ENCODE peak calls at places on chromosomes 5 and 9, in eight cellular contexts. J is pancreas, H is gastrocnemius medialis, T is neural progenitor cell, M is left lung, Y is BJ, N is stomach, P is lower lobe of right lung. Q is an unnamed sample.

GRCh38 chr9:27086818-27087680 is 22.0 kb upstream of the TEK start:
- DNase-seq in T (no peak), M (no peak), Y (peak; percentile 37), H (no peak), P (no peak), N (no peak), J (no peak), Q (no peak)

GRCh38 chr9:91486699-91487497 is 63.3 kb upstream of the NFIL3 start:
- DNase-seq in P (no peak), T (no peak), Y (no peak), H (no peak), J (no peak), N (no peak), M (no peak), Q (no peak)

GRCh38 chr5:14257995-14258403 is 114.9 kb downstream of the TRIO start:
- DNase-seq in J (no peak), Y (no peak), T (no peak), H (no peak), P (no peak), N (no peak), M (no peak), Q (no peak)

GRCh38 chr5:112551437-112552018 is 132.5 kb upstream of the EPB41L4A start:
- DNase-seq in P (no peak), H (peak; percentile 26), T (peak; percentile 77), M (no peak), Y (peak; percentile 14), N (no peak), J (no peak), Q (peak; percentile 10)

GRCh38 chr9:85742630-85742928 is 825 bp upstream of the AGTPBP1 start:
- DNase-seq in T (no peak), H (no peak), P (no peak), Y (no peak), J (no peak), N (no peak), M (no peak), Q (no peak)

GRCh38 chr9:129408535-129409215 is 212.2 kb downstream of the C9orf50 start:
- DNase-seq in J (peak; percentile 41), P (peak; percentile 44), Y (no peak), M (peak; percentile 64), T (no peak), N (peak; percentile 85), H (peak; percentile 72), Q (no peak)

GRCh38 chr5:77843570-77844407 is 67.7 kb upstream of the TBCA start:
- DNase-seq in M (no peak), N (no peak), H (no peak), Y (no peak), P (no peak), J (no peak), T (peak; percentile 68), Q (no peak)

GRCh38 chr5:16616536-16617271 is at the start of gene RETREG1:
- DNase-seq in N (peak; percentile 76), M (peak; percentile 66), T (peak; percentile 70), J (peak; percentile 86), Y (no peak), P (peak; percentile 82), H (no peak), Q (no peak)

GRCh38 chr9:69812068-69813000 is 8.3 kb upstream of the CFAP95 start:
- DNase-seq in T (no peak), H (no peak), M (no peak), N (no peak), Y (no peak), P (no peak), J (no peak), Q (no peak)

GRCh38 chr9:16950051-16950450 is 79.6 kb upstream of the BNC2 start:
- DNase-seq in J (no peak), P (no peak), N (no peak), T (no peak), Y (no peak), M (no peak), H (no peak), Q (no peak)

GRCh38 chr5:137465930-137466329 is 33.2 kb downstream of the SPOCK1 start:
- DNase-seq in P (no peak), J (no peak), N (no peak), T (no peak), H (no peak), M (no peak), Y (no peak), Q (no peak)

GRCh38 chr5:96219580-96220281 is 213.3 kb downstream of the PCSK1 start:
- DNase-seq in H (no peak), M (no peak), J (no peak), P (no peak), T (no peak), Y (no peak), N (no peak), Q (peak; percentile 78)

GRCh38 chr5:158320178-158320674 is 461.3 kb upstream of the CLINT1 start:
- DNase-seq in N (no peak), H (no peak), T (no peak), M (no peak), J (no peak), P (no peak), Y (no peak), Q (no peak)

GRCh38 chr5:133265720-133266575 is 214.1 kb downstream of the HSPA4 start:
- DNase-seq in N (no peak), H (no peak), Y (no peak), P (no peak), T (no peak), M (no peak), J (no peak), Q (no peak)

GRCh38 chr9:137436761-137437600 is 4.2 kb downstream of the ENTPD8 start:
- DNase-seq in Y (no peak), M (no peak), J (peak; percentile 82), H (no peak), T (no peak), P (peak; percentile 47), N (peak; percentile 69), Q (no peak)

GRCh38 chr9:86700601-86701000 is 246.7 kb downstream of the GAS1 start:
- DNase-seq in N (peak; percentile 28), P (no peak), Y (no peak), T (no peak), M (peak; percentile 37), J (peak; percentile 68), H (no peak), Q (no peak)

GRCh38 chr5:9455826-9456434 is 89.9 kb downstream of the SEMA5A start:
- DNase-seq in J (no peak), M (no peak), H (no peak), T (peak; percentile 72), Y (no peak), P (no peak), N (no peak), Q (no peak)

GRCh38 chr5:154202379-154203260 is 12.1 kb downstream of the GALNT10 start:
- DNase-seq in J (no peak), N (peak; percentile 53), Y (no peak), T (no peak), P (no peak), H (no peak), M (no peak), Q (no peak)

GRCh38 chr5:160991205-160991604 is 139.2 kb upstream of the ATP10B start:
- DNase-seq in Y (no peak), P (no peak), N (no peak), H (no peak), T (no peak), M (no peak), J (no peak), Q (no peak)

GRCh38 chr5:73901455-73901854 is 275.5 kb downstream of the ARHGEF28 start:
- DNase-seq in P (no peak), H (no peak), T (no peak), J (no peak), M (no peak), Y (no peak), N (no peak), Q (no peak)
- TF ChIP-seq CTCF in P (no peak), H (no peak), T (peak; percentile 31), J (no peak), M (no peak), Y (peak; percentile 18), N (peak; percentile 11), Q (peak; percentile 48)

GRCh38 chr5:1498623-1499416 is 24.9 kb downstream of the LPCAT1 start:
- DNase-seq in M (no peak), T (no peak), P (no peak), N (no peak), H (no peak), Y (no peak), J (peak; percentile 13), Q (no peak)
- H3K4me3 ChIP-seq in M (no peak overlapping the region), T (no peak overlapping the region), P (no peak overlapping the region), N (no peak overlapping the region), H (no peak overlapping the region), Y (no peak overlapping the region), J (no peak overlapping the region), Q (no peak overlapping the region)

GRCh38 chr5:179870952-179871351 is 12.3 kb upstream of the MRNIP start:
- DNase-seq in M (no peak), J (no peak), N (no peak), T (no peak), H (no peak), P (no peak), Y (no peak), Q (no peak)
- H3K36me3 ChIP-seq in M (no peaks in the 10 kb centered on the region), J (peaks cover 42% of the 10 kb centered on the region), N (peaks cover 97% of the 10 kb centered on the region), T (no peaks in the 10 kb centered on the region), H (peaks cover 78% of the 10 kb centered on the region), P (peaks cover 82% of the 10 kb centered on the region), Y (peaks cover 53% of the 10 kb centered on the region), Q (peaks cover 2% of the 10 kb centered on the region)

GRCh38 chr5:171152382-171152781 is 156.7 kb upstream of the TLX3 start:
- DNase-seq in T (peak; percentile 6), M (no peak), P (no peak), J (no peak), Y (no peak), N (no peak), H (no peak), Q (no peak)
- TF ChIP-seq CTCF in T (peak; percentile 24), M (no peak), P (no peak), J (no peak), Y (peak; percentile 39), N (no peak), H (no peak), Q (peak; percentile 16)

GRCh38 chr9:14909631-14910177 is 524 bp downstream of the FREM1 start:
- DNase-seq in N (no peak), M (no peak), T (no peak), P (no peak), J (no peak), H (no peak), Y (no peak), Q (no peak)
- H3K4me3 ChIP-seq in N (no peak overlapping the region), M (no peak overlapping the region), T (peak overlapping the region; percentile 31), P (peak overlapping the region; percentile 38), J (peak overlapping the region; percentile 33), H (peak overlapping the region; percentile 29), Y (no peak overlapping the region), Q (peak overlapping the region; percentile 0)